ENCODE peak calls at places on chromosomes 4 and X, in four cellular contexts. E, H, T and Z are unnamed samples.

GRCh38 chrX:41922125-41922521 is 1.2 kb downstream of the CASK start:
- DNase-seq in E (no peak), T (no peak), H (no peak), Z (no peak)

GRCh38 chrX:41480508-41481260 is 33.5 kb downstream of the NYX start:
- DNase-seq in E (no peak), H (no peak), T (no peak), Z (no peak)

GRCh38 chrX:119871599-119872395 is at the start of the genes NDUFA1 and RNF113A:
- DNase-seq in E (peak; percentile 87), H (peak; percentile 95), T (peak; percentile 85), Z (peak; percentile 84)

GRCh38 chrX:120236676-120237460 is 13.7 kb upstream of the ZBTB33 start:
- DNase-seq in T (no peak), H (no peak), E (no peak), Z (no peak)

GRCh38 chr4:13881880-13882279 is 254.4 kb upstream of the BOD1L1 start:
- DNase-seq in H (no peak), E (no peak), T (no peak), Z (no peak)

GRCh38 chr4:79050521-79050880 is 111.3 kb upstream of the PAQR3 start:
- DNase-seq in H (peak; percentile 10), E (no peak), T (no peak), Z (no peak)

GRCh38 chr4:137530176-137530575 is 2.1 kb downstream of the PCDH18 start:
- DNase-seq in E (no peak), T (no peak), H (no peak), Z (no peak)

GRCh38 chrX:47501226-47502071 is 18.4 kb upstream of the ZNF41 start:
- DNase-seq in H (no peak), E (no peak), T (no peak), Z (no peak)

GRCh38 chrX:65017464-65017863 is 41.2 kb upstream of the ZC4H2 start:
- DNase-seq in E (no peak), H (no peak), T (no peak), Z (no peak)

GRCh38 chr4:21046121-21046520 is 345.9 kb downstream of the PACRGL start:
- DNase-seq in T (no peak), E (no peak), H (no peak), Z (no peak)

GRCh38 chr4:35358001-35358584 is 886.2 kb downstream of the ARAP2 start:
- DNase-seq in E (no peak), T (no peak), H (no peak), Z (no peak)

GRCh38 chrX:153400146-153401132 is 711 bp downstream of the PNMA6E start:
- DNase-seq in H (peak; percentile 78), T (peak; percentile 53), E (peak; percentile 35), Z (peak; percentile 40)

GRCh38 chr4:10157478-10158354 is 41.1 kb upstream of the WDR1 start:
- DNase-seq in E (peak; percentile 62), T (no peak), H (no peak), Z (peak; percentile 54)

GRCh38 chrX:12877386-12877785 is 10.5 kb downstream of the TLR7 start:
- DNase-seq in H (no peak), E (no peak), T (no peak), Z (no peak)

GRCh38 chr4:87031946-87032345 is 97.1 kb downstream of the AFF1 start:
- DNase-seq in H (no peak), T (no peak), E (no peak), Z (no peak)

GRCh38 chr4:3009422-3009821 is 46.1 kb downstream of the GRK4 start:
- DNase-seq in T (no peak), E (no peak), H (no peak), Z (peak; percentile 40)

GRCh38 chrX:66731398-66731797 is 92.5 kb upstream of the EDA2R start:
- DNase-seq in E (no peak), T (no peak), H (no peak), Z (no peak)

GRCh38 chr4:146134761-146135160 is 40.8 kb upstream of the LSM6 start:
- DNase-seq in T (no peak), E (no peak), H (no peak), Z (no peak)

GRCh38 chr4:122614621-122615020 is 6.2 kb downstream of the IL21 start:
- DNase-seq in E (no peak), H (no peak), T (no peak), Z (no peak)

GRCh38 chrX:125326599-125326998 is 6.9 kb downstream of the TEX13C start:
- DNase-seq in T (no peak), E (no peak), H (no peak), Z (no peak)

GRCh38 chr4:86498560-86499166 is 95.5 kb upstream of the PTPN13 start:
- DNase-seq in T (no peak), H (no peak), E (no peak), Z (peak; percentile 8)

GRCh38 chr4:111959202-111959601 is 186.1 kb upstream of the FAM241A start:
- DNase-seq in H (no peak), E (no peak), T (no peak), Z (peak; percentile 35)

GRCh38 chr4:82473621-82474164 is 43.3 kb downstream of the ENOPH1 start:
- DNase-seq in T (no peak), E (no peak), H (no peak), Z (no peak)

GRCh38 chr4:64880557-64880956 is 471.3 kb upstream of the TECRL start:
- DNase-seq in T (no peak), E (no peak), H (peak; percentile 55), Z (no peak)

GRCh38 chr4:16278178-16278577 is 51.9 kb upstream of the TAPT1 start:
- DNase-seq in T (no peak), H (no peak), E (no peak), Z (no peak)
- TF ChIP-seq CTCF in T (peak; percentile 14), H (no peak), E (no peak), Z (no peak)

DNA sequence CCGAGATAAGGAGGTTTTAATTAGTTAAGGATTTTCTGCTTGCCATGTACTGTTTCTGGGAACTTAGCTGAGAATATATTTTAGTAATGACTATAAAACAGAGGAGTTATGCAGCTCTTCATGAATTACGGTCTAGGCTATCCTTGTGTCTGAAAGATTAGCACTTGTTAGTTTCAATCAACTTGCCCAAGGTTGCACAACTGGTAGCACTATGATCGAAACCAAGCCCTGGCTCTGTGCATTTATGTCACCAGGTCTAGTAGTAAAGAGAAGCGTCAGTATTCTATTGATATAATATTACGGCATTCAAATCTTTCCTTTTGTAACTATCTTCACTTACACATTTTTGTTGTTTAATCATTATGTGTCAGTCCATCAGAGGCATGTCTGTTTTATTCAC is 176.0 kb downstream of the TLL1 start:
- DNase-seq in E (no peak), T (no peak), H (no peak), Z (no peak)
- TF ChIP-seq CTCF in E (no peak), T (no peak), H (no peak), Z (no peak)

GRCh38 chr4:121326580-121326979 is 54.2 kb downstream of the QRFPR start:
- DNase-seq in E (no peak), T (no peak), H (no peak), Z (no peak)

GRCh38 chr4:121330180-121330665 is 50.6 kb downstream of the QRFPR start:
- DNase-seq in H (no peak), T (no peak), E (no peak), Z (no peak)

DNA sequence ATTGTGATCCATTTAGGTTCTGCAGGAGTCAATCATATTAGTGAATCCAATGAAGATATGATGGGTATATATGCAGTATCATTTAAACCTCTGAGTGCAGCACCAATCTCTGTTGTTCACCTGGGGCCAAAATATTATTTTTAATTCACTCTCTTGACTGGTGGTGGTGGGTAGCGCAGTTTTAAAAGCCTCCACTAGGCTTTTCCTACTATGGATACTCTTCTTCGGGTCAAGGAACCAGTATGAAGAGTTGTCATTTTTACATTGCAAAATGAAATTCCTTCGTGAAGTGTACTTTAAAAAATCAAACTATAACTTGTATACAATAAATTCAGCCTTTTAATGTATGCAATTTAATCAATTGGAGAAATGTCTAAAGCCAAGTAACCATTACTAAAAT is 56.5 kb downstream of the QRFPR start:
- DNase-seq in E (no peak), T (no peak), H (no peak), Z (no peak)
- TF ChIP-seq CTCF in E (no peak), T (no peak), H (no peak), Z (no peak)

DNA sequence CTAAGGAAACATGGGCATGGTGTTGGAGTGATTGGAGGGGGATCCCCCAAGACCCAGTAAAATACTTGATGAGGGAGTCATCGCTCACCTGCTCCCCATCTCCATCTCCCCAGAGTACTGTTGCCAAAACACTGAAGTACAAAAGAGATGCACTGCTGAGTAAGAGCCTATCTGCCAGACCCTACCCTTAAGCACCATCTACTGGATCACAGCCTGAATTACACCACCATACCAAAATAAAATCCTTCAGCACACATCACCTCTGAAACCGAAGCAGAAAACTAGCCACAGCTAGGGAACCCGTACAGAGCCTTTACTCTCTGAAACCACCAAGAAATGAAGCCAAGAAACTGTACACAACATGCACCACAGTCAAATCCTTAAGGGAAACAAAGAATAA is 466.3 kb upstream of the ACTRT1 start:
- DNase-seq in H (no peak), T (no peak), E (no peak), Z (no peak)
- TF ChIP-seq CTCF in H (peak; percentile 12), T (no peak), E (no peak), Z (no peak)

GRCh38 chrX:9958183-9958582 is 9.0 kb upstream of the CLDN34 start:
- DNase-seq in T (no peak), E (no peak), H (no peak), Z (no peak)

GRCh38 chrX:9955506-9955905 is 11.7 kb upstream of the CLDN34 start:
- DNase-seq in E (no peak), H (no peak), T (no peak), Z (no peak)

GRCh38 chrX:9961750-9962149 is 5.4 kb upstream of the CLDN34 start:
- DNase-seq in E (no peak), H (no peak), T (no peak), Z (no peak)

GRCh38 chrX:9953396-9953795 is 13.8 kb upstream of the CLDN34 start:
- DNase-seq in H (no peak), E (no peak), T (no peak), Z (no peak)

DNA sequence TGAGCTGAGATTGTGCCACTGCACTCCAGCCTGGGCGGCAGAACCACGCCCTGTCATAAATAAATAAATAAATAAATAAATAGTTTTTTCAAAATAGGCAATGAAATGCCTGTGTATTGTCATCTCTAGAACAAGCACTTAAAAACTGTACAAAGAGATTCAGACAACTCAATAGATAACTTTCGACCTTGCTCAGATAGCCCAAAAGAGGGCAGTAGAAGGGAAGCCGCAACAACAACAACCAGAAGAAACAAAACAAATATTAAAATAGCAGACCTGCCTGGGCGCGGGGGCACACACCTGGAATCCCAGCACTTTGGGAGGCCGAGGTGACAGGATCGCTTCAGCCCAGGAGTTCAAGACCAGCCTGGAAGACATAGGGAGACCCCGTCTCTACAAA is 9.4 kb upstream of the CLDN34 start:
- DNase-seq in E (no peak), T (no peak), H (no peak), Z (no peak)
- TF ChIP-seq CTCF in E (no peak), T (no peak), H (no peak), Z (no peak)

GRCh38 chrX:77431227-77431626 is 16.0 kb upstream of the FGF16 start:
- DNase-seq in H (no peak), E (no peak), T (no peak), Z (no peak)
- TF ChIP-seq CTCF in H (no peak), E (no peak), T (no peak), Z (no peak)

DNA sequence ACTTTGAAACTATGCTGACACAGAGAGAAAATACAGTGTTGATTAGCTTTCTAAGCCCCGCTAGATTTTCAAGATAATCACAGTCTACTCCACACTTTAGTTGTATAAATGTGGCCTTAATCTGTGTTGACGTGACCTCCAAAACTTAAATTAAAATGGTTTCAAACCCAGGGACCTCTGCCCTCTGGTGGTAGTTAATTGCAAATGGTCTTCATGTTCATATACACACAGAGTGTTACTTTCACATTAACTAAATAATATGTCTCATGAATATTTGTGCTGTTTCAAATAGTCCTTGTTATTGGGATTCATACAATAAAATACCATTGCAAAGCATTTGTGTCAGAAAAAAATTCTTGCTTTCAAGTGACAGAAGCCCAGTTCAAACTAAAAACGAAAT is 64.3 kb downstream of the TASL start:
- DNase-seq in E (no peak), H (no peak), T (no peak), Z (no peak)
- TF ChIP-seq CTCF in E (no peak), H (no peak), T (no peak), Z (peak; percentile 29)